ENCODE peak calls at places on chromosomes 5 and 9, in nine cellular contexts. S is cardiac muscle cell; A is BJ; B is suprapubic skin; Z is B cell; C is epithelial cell of esophagus; H is CD8-positive, alpha-beta T cell; N is endothelial cell; W is lung. F is an unnamed sample.

GRCh38 chr5:9774472-9775079 is 144.4 kb upstream of the TAS2R1 start:
- DNase-seq in S (no peak), A (no peak), H (no peak), Z (no peak), C (peak), N (no peak), W (no peak), B (no peak), F (no peak)

GRCh38 chr5:134053840-134054338 is 49.1 kb upstream of the VDAC1 start:
- DNase-seq in W (no peak), A (no peak), H (no peak), S (no peak), C (peak), Z (no peak), B (no peak), N (no peak), F (no peak)

GRCh38 chr5:68178579-68178978 is 37.0 kb upstream of the PIK3R1 start:
- DNase-seq in A (no peak), C (peak), N (no peak), W (no peak), Z (no peak), B (no peak), S (no peak), H (no peak), F (no peak)

GRCh38 chr5:40781843-40782409 is 16.2 kb downstream of the PRKAA1 start:
- DNase-seq in A (no peak), S (no peak), W (no peak), N (no peak), H (no peak), B (no peak), Z (no peak), C (no peak), F (no peak)

GRCh38 chr9:117412841-117413240 is 2.0 kb downstream of the ASTN2 start:
- DNase-seq in S (no peak), N (peak), B (no peak), C (no peak), H (no peak), Z (no peak), W (no peak), A (no peak), F (no peak)

GRCh38 chr5:61632064-61632463 is 300.0 kb downstream of the ZSWIM6 start:
- DNase-seq in S (no peak), B (no peak), N (no peak), W (no peak), H (no peak), A (no peak), Z (no peak), C (no peak), F (no peak)

GRCh38 chr5:33894566-33894965 is 2.8 kb upstream of the ADAMTS12 start:
- DNase-seq in W (no peak), C (no peak), A (no peak), Z (no peak), N (no peak), B (no peak), H (no peak), S (no peak), F (no peak)

GRCh38 chr5:93433422-93433821 is 147.6 kb downstream of the NR2F1-AS1 start:
- DNase-seq in Z (no peak), C (peak), N (no peak), B (no peak), W (no peak), S (no peak), A (peak), H (no peak), F (no peak)

GRCh38 chr5:151772868-151773561 is 1.3 kb downstream of the G3BP1 start:
- DNase-seq in A (no peak), Z (no peak), B (no peak), S (no peak), N (peak), C (peak), H (no peak), W (no peak), F (no peak)

GRCh38 chr5:113381791-113382190 is 53.0 kb downstream of the TSSK1B start:
- DNase-seq in H (no peak), S (no peak), C (no peak), N (no peak), A (no peak), W (no peak), B (no peak), Z (no peak), F (no peak)

GRCh38 chr9:110153431-110153830 is 54.5 kb downstream of the C9orf152 start:
- DNase-seq in Z (peak), W (no peak), B (no peak), C (no peak), S (no peak), N (no peak), A (no peak), H (no peak), F (no peak)

GRCh38 chr5:172906436-172906835 is 52.8 kb upstream of the RPL26L1 start:
- DNase-seq in S (no peak), W (no peak), B (no peak), H (no peak), A (no peak), Z (no peak), C (no peak), N (no peak), F (no peak)

GRCh38 chr9:108182950-108183381 is 672.8 kb downstream of the ACTL7B start:
- DNase-seq in B (no peak), A (no peak), C (peak), S (no peak), N (no peak), W (no peak), H (no peak), Z (no peak), F (no peak)

GRCh38 chr9:68714416-68715180 is 9.6 kb downstream of the PIP5K1B start:
- DNase-seq in H (no peak), Z (no peak), B (no peak), A (no peak), C (no peak), S (no peak), N (no peak), W (no peak), F (no peak)

GRCh38 chr9:36728651-36729520 is 156.2 kb downstream of the MELK start:
- DNase-seq in N (peak), A (peak), B (no peak), H (peak), Z (peak), W (peak), S (peak), C (peak), F (peak)

GRCh38 chr5:59813761-59814562 is 79.6 kb downstream of the PDE4D start:
- DNase-seq in A (no peak), N (peak), C (peak), S (peak), Z (no peak), H (no peak), W (no peak), B (no peak), F (no peak)

GRCh38 chr9:107337676-107338590 is 54.9 kb downstream of the RAD23B start:
- DNase-seq in B (no peak), Z (no peak), W (no peak), A (no peak), N (no peak), C (no peak), H (no peak), S (no peak), F (no peak)

GRCh38 chr9:91659529-91660294 is 236.1 kb upstream of the NFIL3 start:
- DNase-seq in H (no peak), N (peak), C (peak), Z (no peak), W (no peak), S (peak), B (no peak), A (no peak), F (no peak)

GRCh38 chr9:130287736-130288135 is 22.2 kb downstream of the HMCN2 start:
- DNase-seq in H (no peak), Z (no peak), N (no peak), A (no peak), S (peak), W (no peak), C (no peak), B (no peak), F (peak)

GRCh38 chr5:146042628-146043279 is 62.6 kb downstream of the PLAC8L1 start:
- DNase-seq in C (peak), S (no peak), Z (no peak), H (no peak), A (peak), B (no peak), W (no peak), N (no peak), F (no peak)

GRCh38 chr9:35923927-35924763 is 14.9 kb downstream of the SPAAR start:
- DNase-seq in B (no peak), H (no peak), N (no peak), A (peak), C (peak), Z (no peak), S (no peak), W (no peak), F (no peak)

GRCh38 chr9:91813261-91813795 is 136.7 kb downstream of the ROR2 start:
- DNase-seq in A (no peak), N (no peak), Z (no peak), B (no peak), W (no peak), S (no peak), H (no peak), C (no peak), F (no peak)

GRCh38 chr5:2936413-2936812 is 184.9 kb upstream of the IRX2 start:
- DNase-seq in N (no peak), H (no peak), S (no peak), C (no peak), W (no peak), Z (no peak), A (no peak), B (no peak), F (no peak)

GRCh38 chr9:83405674-83406255 is 132.4 kb downstream of the FRMD3 start:
- DNase-seq in Z (no peak), W (no peak), A (no peak), C (no peak), B (no peak), N (no peak), S (no peak), H (no peak), F (no peak)
- TF ChIP-seq CTCF in Z (no peak), W (no peak), A (no peak), C (no peak), B (no peak), N (no peak), S (peak), H (no peak), F (peak)

GRCh38 chr5:163459888-163460561 is at the start of gene NUDCD2:
- DNase-seq in W (peak), Z (peak), S (peak), C (peak), A (peak), H (peak), B (peak), N (peak), F (peak)
- TF ChIP-seq CTCF in W (no peak), Z (peak), S (peak), C (peak), A (peak), H (no peak), B (no peak), N (no peak), F (peak)

DNA sequence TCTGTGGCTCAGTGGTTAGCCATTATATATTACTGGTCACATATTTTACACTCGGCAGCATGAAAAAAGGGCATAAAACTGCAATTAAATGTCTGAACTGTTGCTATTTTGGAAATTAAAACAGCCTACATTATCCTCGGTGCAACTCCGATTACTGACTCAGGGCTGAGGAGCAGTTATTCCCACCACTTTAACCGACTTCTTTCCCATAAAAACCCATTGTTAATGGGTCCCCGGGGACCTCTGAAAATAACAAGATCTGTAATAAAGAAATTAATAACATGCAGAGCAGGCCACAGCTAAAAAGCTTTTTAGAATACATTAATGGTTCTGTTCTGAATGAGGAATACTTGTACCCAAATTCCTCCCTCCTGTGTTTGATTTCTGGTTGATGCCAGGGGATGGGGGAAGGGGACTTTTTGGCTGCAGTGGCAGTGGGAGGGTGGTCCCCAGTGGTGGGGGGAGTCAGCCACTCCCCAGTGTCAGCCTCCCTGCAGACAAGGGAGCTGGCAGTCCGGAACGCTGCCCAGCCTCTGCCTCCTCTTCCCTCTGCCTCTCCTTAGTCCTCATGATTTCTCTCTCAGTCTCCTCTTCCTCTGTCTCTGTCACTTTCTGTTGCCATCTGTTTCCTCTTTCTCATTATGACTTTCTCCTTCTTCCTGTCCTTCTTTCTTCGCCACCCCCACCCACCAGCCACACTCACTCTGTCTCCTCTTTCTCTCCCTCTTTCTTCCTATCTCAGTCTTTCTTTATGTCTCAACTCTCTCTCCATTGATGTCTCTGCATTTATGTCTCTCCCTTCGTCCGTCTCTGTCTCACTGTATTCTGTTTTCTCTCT is 59.0 kb upstream of the ZBTB43 start:
- DNase-seq in W (no peak), N (no peak), S (no peak), A (no peak), C (no peak), Z (no peak), B (no peak), H (no peak), F (no peak)
- TF ChIP-seq CTCF in W (no peak), N (no peak), S (no peak), A (no peak), C (no peak), Z (no peak), B (no peak), H (no peak), F (no peak)

DNA sequence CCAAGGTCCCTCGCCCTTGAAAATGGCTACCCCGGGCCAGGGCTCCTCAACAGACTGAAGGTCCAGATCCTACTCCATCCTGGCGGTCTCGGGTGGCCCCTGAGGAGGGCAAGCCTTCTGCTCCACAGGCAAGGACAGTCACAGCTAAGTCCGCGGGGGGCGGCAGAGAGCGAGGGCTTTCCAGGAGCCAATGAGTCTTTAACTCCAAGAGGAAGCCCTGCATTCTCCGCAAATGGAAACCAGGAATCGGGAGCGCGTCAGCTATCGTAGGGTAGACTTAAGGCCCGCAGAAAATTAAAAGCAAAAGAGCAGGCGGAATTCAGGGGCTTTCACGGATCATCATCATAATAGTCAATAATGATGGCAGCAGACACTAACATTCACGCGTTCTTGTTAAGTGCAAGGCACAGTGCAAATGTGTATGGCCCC is 87.8 kb upstream of the TNFAIP8 start:
- DNase-seq in H (peak), S (peak), C (peak), A (peak), B (peak), N (peak), W (peak), Z (peak), F (peak)
- TF ChIP-seq CTCF in H (peak), S (peak), C (peak), A (peak), B (peak), N (peak), W (peak), Z (peak), F (peak)